ENCODE peak calls at places on chromosomes 3 and 15, in ten cellular contexts. F is NCI-H345; T is T-cell; V is MCF 10A; Z is endodermal cell; O is NT2/D1; A is WERI-Rb-1; E is tibial nerve; M is kidney tubule cell; P is CD8-positive, alpha-beta memory T cell. Y is an unnamed sample.

GRCh38 chr3:177827517-177828249 is 630.4 kb upstream of the TBL1XR1 start:
- DNase-seq in F (no peak), T (no peak), V (peak; percentile 88), P (no peak), E (no peak), O (no peak), Z (no peak), A (no peak), M (peak; percentile 79), Y (no peak)

GRCh38 chr3:60598668-60599067 is 652.6 kb downstream of the FHIT start:
- DNase-seq in O (no peak), Z (no peak), M (no peak), T (no peak), E (no peak), V (no peak), P (no peak), A (no peak), F (no peak), Y (no peak)

GRCh38 chr15:49675051-49675450 is 54.2 kb downstream of the DTWD1 start:
- DNase-seq in Z (no peak), E (no peak), P (no peak), O (no peak), A (no peak), V (peak; percentile 69), F (no peak), T (no peak), M (peak; percentile 89), Y (no peak)

GRCh38 chr3:8584661-8585060 is 59.9 kb downstream of the SSUH2 start:
- DNase-seq in V (no peak), Z (no peak), T (no peak), M (no peak), A (no peak), E (no peak), P (no peak), F (no peak), O (no peak), Y (no peak)

GRCh38 chr3:14989943-14990753 is 42.8 kb downstream of the NR2C2 start:
- DNase-seq in P (no peak), F (no peak), O (peak; percentile 66), M (no peak), T (no peak), A (no peak), Z (peak; percentile 63), V (peak; percentile 9), E (no peak), Y (no peak)

GRCh38 chr15:68187559-68187958 is 17.6 kb downstream of the CALML4 start:
- DNase-seq in T (no peak), E (peak; percentile 66), F (no peak), O (no peak), V (peak; percentile 88), Z (no peak), A (no peak), P (no peak), M (no peak), Y (no peak)

GRCh38 chr3:157152930-157153329 is 7.0 kb downstream of the CCNL1 start:
- DNase-seq in A (no peak), F (no peak), O (no peak), Z (no peak), P (no peak), E (no peak), T (no peak), M (no peak), V (no peak), Y (no peak)

GRCh38 chr3:71987089-71987735 is 202.3 kb upstream of the PROK2 start:
- DNase-seq in E (no peak), V (peak; percentile 39), P (no peak), O (no peak), F (no peak), A (peak; percentile 38), M (no peak), Z (peak; percentile 70), T (no peak), Y (no peak)

GRCh38 chr3:101119535-101119934 is 126.3 kb upstream of the ABI3BP start:
- DNase-seq in V (peak; percentile 51), T (no peak), E (no peak), P (no peak), A (no peak), M (peak; percentile 4), F (no peak), O (no peak), Z (no peak), Y (no peak)

Y was measured in neuronal stem cell.